ENCODE peak calls at places on chromosome 13, in six cellular contexts. G, O, W, H, K and T are unnamed samples.

GRCh38 chr13:70630247-70630646 is 522.0 kb upstream of the KLHL1 start:
- DNase-seq in G (no peak), O (no peak), W (no peak), H (no peak), K (no peak), T (no peak)

GRCh38 chr13:36453518-36453917 is 21.2 kb downstream of the CCNA1 start:
- DNase-seq in G (no peak), O (peak), W (no peak), H (no peak), K (no peak), T (no peak)

GRCh38 chr13:34731486-34731885 is 210.6 kb upstream of the NBEA start:
- DNase-seq in G (no peak), O (peak), W (no peak), H (no peak), K (no peak), T (no peak)

GRCh38 chr13:54945978-54946377 is 1917.4 kb downstream of the OLFM4 start:
- DNase-seq in G (no peak), O (no peak), W (no peak), H (no peak), K (no peak), T (no peak)

GRCh38 chr13:67278230-67278629 is 48.1 kb upstream of the PCDH9 start:
- DNase-seq in G (no peak), O (no peak), W (no peak), H (no peak), K (no peak), T (no peak)

GRCh38 chr13:53405616-53406015 is 377.0 kb downstream of the OLFM4 start:
- DNase-seq in G (no peak), O (no peak), W (no peak), H (no peak), K (no peak), T (no peak)

GRCh38 chr13:69857188-69857821 is 250.3 kb upstream of the ATXN8OS start:
- DNase-seq in G (no peak), O (peak), W (no peak), H (peak), K (no peak), T (no peak)

GRCh38 chr13:42007844-42008243 is 40.6 kb upstream of the DGKH start:
- DNase-seq in G (no peak), O (peak), W (no peak), H (no peak), K (no peak), T (no peak)

GRCh38 chr13:110507678-110508381 is 53.7 kb downstream of the RAB20 start:
- DNase-seq in G (no peak), O (no peak), W (peak), H (no peak), K (no peak), T (no peak)

GRCh38 chr13:37014609-37015008 is 14.0 kb downstream of the EXOSC8 start:
- DNase-seq in G (no peak), O (no peak), W (no peak), H (no peak), K (no peak), T (no peak)

GRCh38 chr13:73776137-73776785 is 357.9 kb downstream of the KLF12 start:
- DNase-seq in G (no peak), O (no peak), W (no peak), H (no peak), K (no peak), T (no peak)